ENCODE peak calls at places on chromosome 3, in five cellular contexts. K is gastrocnemius medialis, R is esophagus muscularis mucosa, S is left lung, N is ovary. B is an unnamed sample. For H3K4me1, the result is how much of the 10 kb centered on the place peaks cover.

GRCh38 chr3:195803309-195803908 is 8.3 kb downstream of the MUC4 start:
- DNase-seq in K (no peak), R (no peak), S (no peak), N (no peak), B (no peak)

GRCh38 chr3:126509565-126510322 is 7.8 kb downstream of the UROC1 start:
- DNase-seq in K (no peak), R (no peak), S (peak), N (peak), B (no peak)

GRCh38 chr3:78025916-78026315 is 986.0 kb downstream of the ROBO2 start:
- DNase-seq in K (no peak), R (no peak), S (no peak), N (no peak), B (no peak)

GRCh38 chr3:169596126-169596525 is 67.4 kb downstream of the MECOM start:
- DNase-seq in K (no peak), R (no peak), S (no peak), N (no peak), B (no peak)

GRCh38 chr3:169811606-169812123 is 1.0 kb upstream of the LRRIQ4 start:
- DNase-seq in K (no peak), R (no peak), S (no peak), N (no peak), B (no peak)

GRCh38 chr3:141960731-141961130 is 84.3 kb downstream of the ATP1B3 start:
- DNase-seq in K (no peak), R (no peak), S (no peak), N (no peak), B (no peak)

GRCh38 chr3:53807117-53807521 is 39.1 kb downstream of the CHDH start:
- DNase-seq in K (no peak), R (no peak), S (no peak), N (no peak), B (no peak)

GRCh38 chr3:129010316-129010956 is 9.3 kb downstream of the EFCC1 start:
- DNase-seq in K (no peak), R (no peak), S (no peak), N (no peak), B (no peak)

GRCh38 chr3:126113733-126114132 is 29.8 kb upstream of the SLC41A3 start:
- DNase-seq in K (peak), R (no peak), S (no peak), N (peak), B (no peak)

GRCh38 chr3:48222616-48223513 is at the start of gene CAMP:
- DNase-seq in K (no peak), R (no peak), S (peak), N (peak), B (peak)

GRCh38 chr3:16067837-16068471 is 106.5 kb upstream of the GALNT15 start:
- DNase-seq in K (no peak), R (no peak), S (no peak), N (no peak), B (no peak)

GRCh38 chr3:124201786-124202185 is 209.9 kb upstream of the ROPN1 start:
- DNase-seq in K (no peak), R (no peak), S (no peak), N (no peak), B (no peak)

GRCh38 chr3:102123590-102124190 is 274.4 kb downstream of the NFKBIZ start:
- DNase-seq in K (no peak), R (no peak), S (no peak), N (no peak), B (no peak)

GRCh38 chr3:66407281-66408218 is 93.3 kb downstream of the LRIG1 start:
- DNase-seq in K (peak), R (no peak), S (peak), N (peak), B (peak)

GRCh38 chr3:82973810-82974209 is 1212.4 kb upstream of the GBE1 start:
- DNase-seq in K (no peak), R (no peak), S (no peak), N (no peak), B (no peak)

GRCh38 chr3:39063143-39063542 is 11.3 kb downstream of the WDR48 start:
- DNase-seq in K (no peak), R (no peak), S (no peak), N (no peak), B (no peak)
- H3K4me1 ChIP-seq in K (under half), R (under half), S (under half), N (under half), B (under half)

GRCh38 chr3:11636372-11636760 is 7.3 kb downstream of the VGLL4 start:
- DNase-seq in K (no peak), R (no peak), S (no peak), N (no peak), B (no peak)
- H3K4me1 ChIP-seq in K (half or more), R (half or more), S (under half), N (half or more), B (half or more)

GRCh38 chr3:156553705-156554356 is 1.1 kb downstream of the SSR3 start:
- DNase-seq in K (no peak), R (no peak), S (no peak), N (no peak), B (peak)

GRCh38 chr3:156552973-156553372 is 1.9 kb downstream of the SSR3 start:
- DNase-seq in K (no peak), R (no peak), S (no peak), N (no peak), B (no peak)

GRCh38 chr3:156551746-156552145 is 3.2 kb downstream of the SSR3 start:
- DNase-seq in K (no peak), R (no peak), S (no peak), N (no peak), B (no peak)

GRCh38 chr3:156548041-156548687 is 6.8 kb downstream of the SSR3 start:
- DNase-seq in K (no peak), R (no peak), S (no peak), N (no peak), B (no peak)

DNA sequence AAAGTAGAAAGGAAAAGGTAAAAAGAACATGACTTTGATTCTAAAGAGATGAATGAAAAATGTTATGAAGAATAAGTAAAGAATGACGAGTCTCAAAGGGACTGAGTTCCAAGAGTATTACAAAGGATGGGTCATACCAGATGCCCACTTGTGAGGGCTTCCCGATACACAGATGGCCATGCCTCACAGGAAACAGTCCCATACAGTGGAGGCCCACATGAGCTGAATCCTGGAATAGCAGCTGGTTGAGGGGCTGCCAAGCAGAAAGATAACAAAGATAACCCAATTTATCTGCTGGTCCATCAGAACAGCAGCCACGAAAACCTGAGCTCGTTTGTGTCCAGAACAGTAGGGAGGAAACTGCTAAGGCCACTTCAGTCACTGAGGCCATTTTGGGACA is 3.7 kb downstream of the SSR3 start:
- DNase-seq in K (no peak), R (no peak), S (no peak), N (no peak), B (no peak)
- H3K4me1 ChIP-seq in K (under half), R (half or more), S (under half), N (under half), B (half or more)

GRCh38 chr3:30618508-30618907 is 12.1 kb downstream of the TGFBR2 start:
- DNase-seq in K (no peak), R (no peak), S (no peak), N (no peak), B (no peak)
- H3K4me1 ChIP-seq in K (half or more), R (half or more), S (under half), N (under half), B (under half)

GRCh38 chr3:158107508-158108095 is 1.4 kb upstream of the SHOX2 start:
- DNase-seq in K (no peak), R (no peak), S (no peak), N (no peak), B (no peak)
- H3K4me1 ChIP-seq in K (under half), R (half or more), S (under half), N (under half), B (under half)

GRCh38 chr3:23954144-23954543 is 9.1 kb downstream of the NR1D2 start:
- DNase-seq in K (no peak), R (no peak), S (no peak), N (no peak), B (no peak)

GRCh38 chr3:23956701-23957100 is 11.6 kb downstream of the NR1D2 start:
- DNase-seq in K (no peak), R (no peak), S (no peak), N (no peak), B (no peak)

GRCh38 chr3:23950303-23950702 is 5.2 kb downstream of the NR1D2 start:
- DNase-seq in K (no peak), R (no peak), S (no peak), N (no peak), B (no peak)

GRCh38 chr3:23952646-23953045 is 7.6 kb downstream of the NR1D2 start:
- DNase-seq in K (no peak), R (no peak), S (no peak), N (no peak), B (no peak)

GRCh38 chr3:23953523-23953922 is 8.4 kb downstream of the NR1D2 start:
- DNase-seq in K (no peak), R (no peak), S (no peak), N (no peak), B (no peak)
- H3K4me1 ChIP-seq in K (half or more), R (half or more), S (under half), N (under half), B (half or more)